ENCODE peak calls at places on chromosomes 6 and 20, in five cellular contexts. One of them, this sample, is unnamed. For H3K9me3, the result is how much of the 10 kb centered on the place peaks cover.

GRCh38 chr6:148971027-148971927 is 224.4 kb downstream of the UST start:
- DNase-seq in CD4-positive, CD25-positive, alpha-beta regulatory T cell: no peak
- DNase-seq in fibroblast of lung: peak
- DNase-seq in pancreas: no peak
- DNase-seq in adipocyte: no peak
- DNase-seq in this sample: no peak

GRCh38 chr6:34027445-34027936 is 118.4 kb downstream of the GRM4 start:
- DNase-seq in CD4-positive, CD25-positive, alpha-beta regulatory T cell: peak
- DNase-seq in adipocyte: peak
- DNase-seq in fibroblast of lung: no peak
- DNase-seq in pancreas: no peak
- DNase-seq in this sample: peak

GRCh38 chr6:33252758-33253157 is 18.9 kb downstream of the VPS52 start:
- DNase-seq in adipocyte: peak
- DNase-seq in pancreas: no peak
- DNase-seq in fibroblast of lung: peak
- DNase-seq in CD4-positive, CD25-positive, alpha-beta regulatory T cell: no peak
- DNase-seq in this sample: no peak

GRCh38 chr6:144878577-144878976 is 593.4 kb downstream of the UTRN start:
- DNase-seq in adipocyte: no peak
- DNase-seq in pancreas: no peak
- DNase-seq in CD4-positive, CD25-positive, alpha-beta regulatory T cell: no peak
- DNase-seq in fibroblast of lung: no peak
- DNase-seq in this sample: no peak

GRCh38 chr20:62914970-62915457 is 11.3 kb downstream of the DIDO1 start:
- DNase-seq in pancreas: no peak
- DNase-seq in CD4-positive, CD25-positive, alpha-beta regulatory T cell: no peak
- DNase-seq in fibroblast of lung: peak
- DNase-seq in adipocyte: peak
- DNase-seq in this sample: no peak

GRCh38 chr6:14804444-14805210 is 441.2 kb upstream of the JARID2 start:
- DNase-seq in pancreas: peak
- DNase-seq in fibroblast of lung: peak
- DNase-seq in adipocyte: peak
- DNase-seq in CD4-positive, CD25-positive, alpha-beta regulatory T cell: no peak
- DNase-seq in this sample: no peak

GRCh38 chr6:144155529-144155928 is 5.2 kb downstream of the STX11 start:
- DNase-seq in pancreas: no peak
- DNase-seq in fibroblast of lung: no peak
- DNase-seq in CD4-positive, CD25-positive, alpha-beta regulatory T cell: no peak
- DNase-seq in adipocyte: no peak
- DNase-seq in this sample: no peak

GRCh38 chr6:46776070-46776752 is 17.0 kb upstream of the MEP1A start:
- DNase-seq in CD4-positive, CD25-positive, alpha-beta regulatory T cell: no peak
- DNase-seq in fibroblast of lung: no peak
- DNase-seq in pancreas: no peak
- DNase-seq in adipocyte: no peak
- DNase-seq in this sample: no peak

GRCh38 chr6:38157905-38158304 is 338.4 kb downstream of the ZFAND3 start:
- DNase-seq in pancreas: no peak
- DNase-seq in adipocyte: no peak
- DNase-seq in CD4-positive, CD25-positive, alpha-beta regulatory T cell: no peak
- DNase-seq in fibroblast of lung: no peak
- DNase-seq in this sample: no peak

GRCh38 chr6:139205843-139206242 is 71.0 kb downstream of the HECA start:
- DNase-seq in fibroblast of lung: no peak
- DNase-seq in pancreas: no peak
- DNase-seq in adipocyte: no peak
- DNase-seq in CD4-positive, CD25-positive, alpha-beta regulatory T cell: no peak
- DNase-seq in this sample: no peak
- H3K9me3 ChIP-seq in fibroblast of lung: under half
- H3K9me3 ChIP-seq in pancreas: under half
- H3K9me3 ChIP-seq in adipocyte: under half
- H3K9me3 ChIP-seq in CD4-positive, CD25-positive, alpha-beta regulatory T cell: under half
- H3K9me3 ChIP-seq in this sample: under half

GRCh38 chr6:105468850-105469249 is 66.0 kb upstream of the PREP start:
- DNase-seq in adipocyte: no peak
- DNase-seq in fibroblast of lung: no peak
- DNase-seq in pancreas: no peak
- DNase-seq in CD4-positive, CD25-positive, alpha-beta regulatory T cell: no peak
- DNase-seq in this sample: no peak

GRCh38 chr6:105469951-105470350 is 67.1 kb upstream of the PREP start:
- DNase-seq in fibroblast of lung: no peak
- DNase-seq in pancreas: no peak
- DNase-seq in CD4-positive, CD25-positive, alpha-beta regulatory T cell: no peak
- DNase-seq in adipocyte: no peak
- DNase-seq in this sample: no peak

GRCh38 chr6:105476978-105477377 is 74.1 kb upstream of the PREP start:
- DNase-seq in CD4-positive, CD25-positive, alpha-beta regulatory T cell: no peak
- DNase-seq in pancreas: no peak
- DNase-seq in fibroblast of lung: no peak
- DNase-seq in adipocyte: no peak
- DNase-seq in this sample: no peak

GRCh38 chr6:105474234-105474633 is 71.4 kb upstream of the PREP start:
- DNase-seq in fibroblast of lung: peak
- DNase-seq in CD4-positive, CD25-positive, alpha-beta regulatory T cell: no peak
- DNase-seq in pancreas: no peak
- DNase-seq in adipocyte: peak
- DNase-seq in this sample: no peak
- H3K9me3 ChIP-seq in fibroblast of lung: under half
- H3K9me3 ChIP-seq in CD4-positive, CD25-positive, alpha-beta regulatory T cell: under half
- H3K9me3 ChIP-seq in pancreas: under half
- H3K9me3 ChIP-seq in adipocyte: under half
- H3K9me3 ChIP-seq in this sample: under half

GRCh38 chr20:25139061-25139705 is 56.3 kb upstream of the ENTPD6 start:
- DNase-seq in pancreas: no peak
- DNase-seq in CD4-positive, CD25-positive, alpha-beta regulatory T cell: no peak
- DNase-seq in adipocyte: no peak
- DNase-seq in fibroblast of lung: no peak
- DNase-seq in this sample: no peak
- H3K9me3 ChIP-seq in pancreas: under half
- H3K9me3 ChIP-seq in CD4-positive, CD25-positive, alpha-beta regulatory T cell: under half
- H3K9me3 ChIP-seq in adipocyte: under half
- H3K9me3 ChIP-seq in fibroblast of lung: under half
- H3K9me3 ChIP-seq in this sample: under half

GRCh38 chr20:42444799-42445198 is 744.9 kb downstream of the PTPRT start:
- DNase-seq in fibroblast of lung: no peak
- DNase-seq in adipocyte: no peak
- DNase-seq in CD4-positive, CD25-positive, alpha-beta regulatory T cell: no peak
- DNase-seq in pancreas: no peak
- DNase-seq in this sample: no peak

GRCh38 chr20:42447270-42447669 is 742.4 kb downstream of the PTPRT start:
- DNase-seq in CD4-positive, CD25-positive, alpha-beta regulatory T cell: no peak
- DNase-seq in fibroblast of lung: no peak
- DNase-seq in adipocyte: no peak
- DNase-seq in pancreas: no peak
- DNase-seq in this sample: no peak

GRCh38 chr20:42441862-42442196 is 747.9 kb downstream of the PTPRT start:
- DNase-seq in pancreas: no peak
- DNase-seq in fibroblast of lung: no peak
- DNase-seq in CD4-positive, CD25-positive, alpha-beta regulatory T cell: no peak
- DNase-seq in adipocyte: no peak
- DNase-seq in this sample: no peak

GRCh38 chr20:42442728-42443127 is 747.0 kb downstream of the PTPRT start:
- DNase-seq in CD4-positive, CD25-positive, alpha-beta regulatory T cell: no peak
- DNase-seq in pancreas: no peak
- DNase-seq in adipocyte: no peak
- DNase-seq in fibroblast of lung: no peak
- DNase-seq in this sample: no peak

DNA sequence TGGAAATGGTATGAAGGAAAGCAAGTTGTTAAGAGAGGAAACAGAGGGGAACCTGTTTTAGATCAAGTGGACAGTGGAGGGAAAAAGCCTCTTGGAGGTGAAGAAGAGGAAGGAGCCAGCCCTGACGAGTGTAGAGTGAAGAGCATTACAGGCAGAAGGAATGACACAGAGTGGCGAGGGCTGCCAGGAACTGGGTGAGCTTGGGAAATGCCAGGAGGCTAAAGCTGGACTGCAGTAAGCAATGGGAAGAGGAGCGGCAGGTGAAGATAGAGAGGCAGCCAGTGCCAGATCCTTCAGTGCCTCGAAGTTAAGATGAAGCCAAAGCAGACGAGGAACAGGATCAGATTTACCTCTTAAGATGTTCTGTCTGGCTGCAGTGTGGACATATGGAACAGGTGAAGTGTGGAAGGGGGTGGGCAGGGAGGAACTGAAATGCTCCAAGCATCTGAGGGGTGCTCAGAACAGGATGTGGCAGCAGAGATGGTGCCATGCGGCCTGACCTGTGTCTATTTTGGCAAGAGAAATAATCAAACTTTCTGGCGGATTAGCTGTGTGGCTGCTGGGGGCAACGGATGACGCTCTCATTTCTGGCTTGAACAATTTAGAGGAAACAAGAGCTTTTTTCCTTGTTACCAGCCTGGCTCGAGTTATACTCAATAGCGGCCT is 748.4 kb downstream of the PTPRT start:
- DNase-seq in fibroblast of lung: no peak
- DNase-seq in adipocyte: no peak
- DNase-seq in CD4-positive, CD25-positive, alpha-beta regulatory T cell: no peak
- DNase-seq in pancreas: no peak
- DNase-seq in this sample: no peak
- H3K9me3 ChIP-seq in fibroblast of lung: under half
- H3K9me3 ChIP-seq in adipocyte: under half
- H3K9me3 ChIP-seq in CD4-positive, CD25-positive, alpha-beta regulatory T cell: under half
- H3K9me3 ChIP-seq in pancreas: under half
- H3K9me3 ChIP-seq in this sample: under half

DNA sequence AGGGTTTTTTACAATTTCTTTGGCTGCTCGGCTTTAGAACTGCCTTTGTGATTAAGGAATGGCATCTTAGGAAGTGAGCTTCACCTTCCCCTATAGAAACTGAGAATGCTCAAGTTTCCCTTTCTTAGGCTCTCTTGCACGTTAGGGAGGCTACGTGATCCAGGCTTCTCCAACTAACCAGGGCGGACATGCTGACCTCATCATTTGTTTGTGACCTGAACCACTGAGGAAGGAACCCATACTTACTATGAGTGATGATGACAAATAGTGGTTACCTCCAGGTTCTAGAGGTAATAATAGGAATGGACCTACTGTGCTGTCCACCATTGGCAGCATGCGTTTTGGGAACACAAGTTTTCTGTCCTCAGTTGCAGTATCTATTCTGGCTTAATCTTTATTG is 645.8 kb downstream of the C6orf118 start:
- DNase-seq in pancreas: no peak
- DNase-seq in fibroblast of lung: no peak
- DNase-seq in CD4-positive, CD25-positive, alpha-beta regulatory T cell: no peak
- DNase-seq in adipocyte: no peak
- DNase-seq in this sample: no peak
- H3K9me3 ChIP-seq in pancreas: under half
- H3K9me3 ChIP-seq in fibroblast of lung: under half
- H3K9me3 ChIP-seq in CD4-positive, CD25-positive, alpha-beta regulatory T cell: under half
- H3K9me3 ChIP-seq in adipocyte: under half
- H3K9me3 ChIP-seq in this sample: under half

GRCh38 chr20:59640267-59640666 is 35.9 kb downstream of the PHACTR3 start:
- DNase-seq in fibroblast of lung: no peak
- DNase-seq in adipocyte: no peak
- DNase-seq in CD4-positive, CD25-positive, alpha-beta regulatory T cell: no peak
- DNase-seq in pancreas: no peak
- DNase-seq in this sample: no peak
- H3K9me3 ChIP-seq in fibroblast of lung: under half
- H3K9me3 ChIP-seq in adipocyte: under half
- H3K9me3 ChIP-seq in CD4-positive, CD25-positive, alpha-beta regulatory T cell: under half
- H3K9me3 ChIP-seq in pancreas: under half
- H3K9me3 ChIP-seq in this sample: under half

GRCh38 chr20:31341470-31341869 is 26.9 kb upstream of the DEFB118 start:
- DNase-seq in CD4-positive, CD25-positive, alpha-beta regulatory T cell: no peak
- DNase-seq in adipocyte: no peak
- DNase-seq in pancreas: no peak
- DNase-seq in fibroblast of lung: no peak
- DNase-seq in this sample: no peak
- H3K9me3 ChIP-seq in CD4-positive, CD25-positive, alpha-beta regulatory T cell: under half
- H3K9me3 ChIP-seq in adipocyte: under half
- H3K9me3 ChIP-seq in pancreas: under half
- H3K9me3 ChIP-seq in fibroblast of lung: under half
- H3K9me3 ChIP-seq in this sample: under half

GRCh38 chr6:169407338-169407737 is 153.7 kb upstream of the THBS2 start:
- DNase-seq in adipocyte: no peak
- DNase-seq in pancreas: no peak
- DNase-seq in fibroblast of lung: no peak
- DNase-seq in CD4-positive, CD25-positive, alpha-beta regulatory T cell: no peak
- DNase-seq in this sample: no peak

GRCh38 chr6:169411722-169412121 is 158.1 kb upstream of the THBS2 start:
- DNase-seq in adipocyte: no peak
- DNase-seq in CD4-positive, CD25-positive, alpha-beta regulatory T cell: no peak
- DNase-seq in pancreas: no peak
- DNase-seq in fibroblast of lung: no peak
- DNase-seq in this sample: no peak

GRCh38 chr6:169409742-169410312 is 156.2 kb upstream of the THBS2 start:
- DNase-seq in pancreas: no peak
- DNase-seq in fibroblast of lung: no peak
- DNase-seq in CD4-positive, CD25-positive, alpha-beta regulatory T cell: no peak
- DNase-seq in adipocyte: no peak
- DNase-seq in this sample: no peak

GRCh38 chr6:169415179-169415578 is 161.5 kb upstream of the THBS2 start:
- DNase-seq in CD4-positive, CD25-positive, alpha-beta regulatory T cell: no peak
- DNase-seq in pancreas: no peak
- DNase-seq in fibroblast of lung: no peak
- DNase-seq in adipocyte: peak
- DNase-seq in this sample: no peak

GRCh38 chr6:169411296-169411695 is 157.7 kb upstream of the THBS2 start:
- DNase-seq in fibroblast of lung: no peak
- DNase-seq in adipocyte: no peak
- DNase-seq in CD4-positive, CD25-positive, alpha-beta regulatory T cell: no peak
- DNase-seq in pancreas: no peak
- DNase-seq in this sample: no peak
- H3K9me3 ChIP-seq in fibroblast of lung: under half
- H3K9me3 ChIP-seq in adipocyte: under half
- H3K9me3 ChIP-seq in CD4-positive, CD25-positive, alpha-beta regulatory T cell: under half
- H3K9me3 ChIP-seq in pancreas: under half
- H3K9me3 ChIP-seq in this sample: under half

DNA sequence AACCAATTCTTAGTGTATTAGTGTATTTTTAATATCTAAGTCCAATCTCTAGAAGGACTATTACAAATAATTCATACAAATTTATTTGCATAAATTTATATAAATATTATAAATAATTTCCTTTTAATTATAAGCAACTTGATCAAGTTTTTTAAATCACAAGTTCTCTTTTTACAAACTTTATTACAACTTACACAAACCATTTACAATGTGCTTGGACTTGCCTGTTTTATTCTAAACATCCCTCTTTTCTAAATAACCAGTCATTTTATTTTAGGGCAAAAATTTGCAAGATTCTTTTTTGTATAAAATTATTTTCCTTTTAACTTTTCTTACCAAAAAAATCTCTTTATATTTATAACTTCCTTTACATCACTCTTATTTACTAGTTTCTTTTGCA is 83.5 kb upstream of the SYNCRIP start:
- DNase-seq in adipocyte: no peak
- DNase-seq in pancreas: no peak
- DNase-seq in fibroblast of lung: no peak
- DNase-seq in CD4-positive, CD25-positive, alpha-beta regulatory T cell: no peak
- DNase-seq in this sample: no peak
- H3K9me3 ChIP-seq in adipocyte: under half
- H3K9me3 ChIP-seq in pancreas: under half
- H3K9me3 ChIP-seq in fibroblast of lung: under half
- H3K9me3 ChIP-seq in CD4-positive, CD25-positive, alpha-beta regulatory T cell: under half
- H3K9me3 ChIP-seq in this sample: under half

GRCh38 chr6:20652691-20653479 is 118.6 kb downstream of the CDKAL1 start:
- DNase-seq in CD4-positive, CD25-positive, alpha-beta regulatory T cell: no peak
- DNase-seq in fibroblast of lung: peak
- DNase-seq in pancreas: no peak
- DNase-seq in adipocyte: no peak
- DNase-seq in this sample: no peak
- H3K9me3 ChIP-seq in CD4-positive, CD25-positive, alpha-beta regulatory T cell: under half
- H3K9me3 ChIP-seq in fibroblast of lung: under half
- H3K9me3 ChIP-seq in pancreas: under half
- H3K9me3 ChIP-seq in adipocyte: under half
- H3K9me3 ChIP-seq in this sample: under half